ENCODE peak calls at places on chromosome 17, in six cellular contexts. A, C, R, I, L and N are unnamed samples.
A peak's percentile ranks its signal among the peaks of the same experiment; 100 is the strongest.

GRCh38 chr17:74870512-74870911 is 2.3 kb downstream of the FDXR start:
- DNase-seq in A (no peak), C (no peak), R (no peak), I (no peak), L (no peak), N (no peak)

GRCh38 chr17:77948690-77949114 is 9.8 kb upstream of the TNRC6C start:
- DNase-seq in A (no peak), C (peak; percentile 23), R (no peak), I (no peak), L (no peak), N (peak; percentile 63)

GRCh38 chr17:43217614-43218087 is 6.0 kb downstream of the TMEM106A start:
- DNase-seq in A (no peak), C (no peak), R (no peak), I (no peak), L (no peak), N (no peak)

GRCh38 chr17:15171433-15172047 is 93.6 kb downstream of the PMP22 start:
- DNase-seq in A (peak; percentile 81), C (peak; percentile 63), R (peak; percentile 68), I (peak; percentile 63), L (peak; percentile 41), N (peak; percentile 44)

GRCh38 chr17:77840156-77840555 is 118.3 kb upstream of the TNRC6C start:
- DNase-seq in A (no peak), C (no peak), R (peak; percentile 37), I (peak; percentile 27), L (no peak), N (no peak)

GRCh38 chr17:31674305-31674704 is 184.7 kb downstream of the COPRS start:
- DNase-seq in A (no peak), C (no peak), R (no peak), I (no peak), L (no peak), N (peak; percentile 61)

GRCh38 chr17:57112994-57113393 is 27.9 kb downstream of the AKAP1 start:
- DNase-seq in A (no peak), C (no peak), R (no peak), I (no peak), L (no peak), N (no peak)

GRCh38 chr17:17198281-17198680 is 7.9 kb downstream of the PLD6 start:
- DNase-seq in A (no peak), C (no peak), R (no peak), I (no peak), L (no peak), N (no peak)

GRCh38 chr17:77571562-77571981 is 386.9 kb upstream of the TNRC6C start:
- DNase-seq in A (no peak), C (no peak), R (no peak), I (no peak), L (peak; percentile 43), N (no peak)

GRCh38 chr17:73027130-73027741 is 65.3 kb downstream of the SLC39A11 start:
- DNase-seq in A (no peak), C (no peak), R (no peak), I (no peak), L (no peak), N (no peak)

GRCh38 chr17:16417896-16418683 is 2.7 kb downstream of the TRPV2 start:
- DNase-seq in A (no peak), C (no peak), R (no peak), I (no peak), L (no peak), N (no peak)

GRCh38 chr17:72618018-72618509 is 474.4 kb downstream of the SLC39A11 start:
- DNase-seq in A (no peak), C (no peak), R (no peak), I (peak; percentile 60), L (no peak), N (no peak)

GRCh38 chr17:17425005-17425404 is 51.8 kb upstream of the MED9 start:
- DNase-seq in A (no peak), C (no peak), R (no peak), I (no peak), L (no peak), N (no peak)

GRCh38 chr17:4898351-4898750 is 985 bp upstream of the C17orf107 start:
- DNase-seq in A (peak; percentile 42), C (no peak), R (no peak), I (peak; percentile 63), L (no peak), N (no peak)

GRCh38 chr17:65797809-65798208 is 236.4 kb upstream of the AXIN2 start:
- DNase-seq in A (no peak), C (no peak), R (no peak), I (no peak), L (peak; percentile 12), N (no peak)

GRCh38 chr17:35368086-35368824 is 5.2 kb downstream of the SLFN11 start:
- DNase-seq in A (no peak), C (peak; percentile 31), R (no peak), I (no peak), L (no peak), N (no peak)

GRCh38 chr17:38752119-38752929 is at the start of gene PSMB3:
- DNase-seq in A (peak; percentile 96), C (peak; percentile 99), R (peak; percentile 99), I (peak; percentile 98), L (peak; percentile 95), N (peak; percentile 95)
- TF ChIP-seq POLR2A in A (no peak), C (peak; percentile 5), R (no peak), I (peak; percentile 68), L (peak; percentile 90), N (peak; percentile 52)

GRCh38 chr17:40084477-40084876 is 15.9 kb downstream of the NR1D1 start:
- DNase-seq in A (no peak), C (no peak), R (no peak), I (no peak), L (no peak), N (no peak)
- TF ChIP-seq POLR2A in A (no peak), C (no peak), R (no peak), I (no peak), L (no peak), N (no peak)

DNA sequence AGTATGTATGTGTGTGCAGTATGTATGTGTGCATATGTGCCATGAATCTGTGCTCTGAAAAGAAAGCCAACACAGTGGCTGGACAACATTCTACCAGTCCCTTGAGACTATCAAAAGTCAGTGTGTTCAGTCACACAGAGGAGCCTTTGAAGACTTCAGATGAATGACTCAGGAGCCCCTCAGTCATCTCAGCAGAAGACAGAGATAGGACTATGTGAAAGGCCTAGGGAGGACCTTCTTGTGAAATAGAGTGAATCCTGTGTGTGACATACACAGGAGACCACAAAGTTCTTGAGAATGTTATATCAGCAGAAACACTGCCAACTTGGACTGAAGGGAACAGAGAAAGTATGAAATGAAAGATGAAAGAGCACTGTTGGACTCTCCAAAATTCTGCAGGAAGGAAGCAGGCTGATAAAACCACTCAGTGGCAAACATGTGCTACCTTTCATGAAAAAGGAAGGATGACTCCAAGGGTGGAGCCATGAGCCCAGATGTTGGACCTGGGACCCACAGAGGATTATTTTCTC is 108.4 kb downstream of the METRNL start:
- DNase-seq in A (no peak), C (no peak), R (no peak), I (no peak), L (no peak), N (no peak)
- TF ChIP-seq POLR2A in A (no peak), C (no peak), R (no peak), I (no peak), L (no peak), N (no peak)

DNA sequence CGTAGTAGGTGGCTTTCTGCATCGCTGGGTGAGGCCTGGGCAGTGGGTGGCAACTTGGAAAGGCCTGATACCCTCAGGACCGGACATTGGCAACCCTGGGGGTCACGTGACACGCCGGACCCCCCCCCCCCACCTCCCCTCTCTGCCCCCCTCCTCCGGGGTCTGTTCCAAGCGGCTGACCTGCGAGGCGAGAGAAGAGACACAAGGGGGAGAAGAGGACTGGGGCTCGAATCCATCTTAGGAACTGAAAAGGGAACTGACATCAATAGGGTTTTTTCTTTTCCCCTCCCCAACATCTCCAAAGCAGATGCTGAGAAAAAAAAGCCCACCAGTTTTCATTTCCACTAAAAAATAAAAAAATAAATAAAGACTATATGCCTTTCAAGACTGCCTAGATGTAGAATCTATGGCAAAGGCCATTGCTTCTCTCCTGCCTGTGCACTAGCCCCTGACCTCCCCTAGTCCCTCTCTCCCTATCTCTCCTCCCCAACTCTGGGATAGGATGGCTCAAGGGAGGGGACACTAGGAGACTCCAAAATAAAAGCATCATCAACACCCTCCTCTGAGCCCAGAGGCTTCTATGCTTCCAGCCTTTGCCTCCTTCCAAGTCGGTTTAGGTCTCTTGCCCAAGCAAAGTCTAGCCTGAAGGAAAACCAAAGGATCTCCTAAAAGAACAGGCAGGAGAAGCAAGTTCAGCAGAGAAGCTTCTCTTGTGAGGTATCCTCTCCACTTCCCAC is 7.7 kb upstream of the HOXB2 start:
- DNase-seq in A (no peak), C (no peak), R (peak; percentile 81), I (no peak), L (no peak), N (no peak)
- TF ChIP-seq POLR2A in A (no peak), C (no peak), R (peak; percentile 48), I (peak; percentile 24), L (no peak), N (no peak)

DNA sequence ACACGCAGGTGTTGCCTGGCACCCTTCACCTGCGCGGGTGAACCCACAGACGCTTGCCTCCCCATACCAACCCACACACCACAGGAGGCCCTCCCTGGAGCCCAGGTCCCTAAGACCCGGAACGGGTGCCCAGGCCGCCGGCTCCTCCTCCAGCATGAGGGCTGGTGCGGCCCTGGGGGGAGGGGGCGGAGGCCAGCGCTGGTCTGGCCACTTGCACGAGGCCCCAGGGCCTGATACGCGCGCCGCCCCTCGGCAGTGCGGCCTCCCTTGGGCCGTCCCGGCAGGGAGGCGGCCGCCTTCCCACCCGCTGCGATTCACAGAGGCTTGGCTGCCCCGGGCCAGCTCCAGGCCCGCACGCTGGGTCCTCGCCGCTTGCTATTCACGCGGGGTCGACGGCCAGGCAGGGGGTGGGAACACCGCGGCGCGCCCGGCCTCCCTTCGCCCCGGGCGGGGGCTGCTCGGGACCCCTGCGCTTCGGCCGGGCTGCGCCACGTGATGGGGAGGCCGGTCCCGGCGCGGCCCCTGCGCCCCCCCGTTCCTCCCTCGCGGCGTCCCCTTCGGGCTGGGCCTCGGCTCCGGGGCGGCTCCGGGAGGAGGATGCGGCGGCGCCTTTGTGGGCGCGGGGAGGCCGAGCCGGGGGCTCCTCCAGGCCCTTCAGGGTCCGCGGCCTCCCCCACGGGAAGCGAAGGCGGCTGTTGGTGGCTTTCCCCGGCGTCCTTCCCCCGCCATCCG is 683 bp downstream of the FASN start:
- DNase-seq in A (peak; percentile 70), C (no peak), R (no peak), I (peak; percentile 59), L (peak; percentile 75), N (peak; percentile 71)
- TF ChIP-seq POLR2A in A (no peak), C (no peak), R (no peak), I (peak; percentile 15), L (peak; percentile 1), N (peak; percentile 27)

GRCh38 chr17:7989781-7990655 is 12.4 kb upstream of the GUCY2D start:
- DNase-seq in A (peak; percentile 92), C (peak; percentile 96), R (peak; percentile 90), I (peak; percentile 84), L (peak; percentile 82), N (peak; percentile 74)
- TF ChIP-seq POLR2A in A (no peak), C (no peak), R (no peak), I (peak; percentile 40), L (no peak), N (no peak)

GRCh38 chr17:81043725-81044427 is 8.9 kb downstream of the BAIAP2 start:
- DNase-seq in A (no peak), C (no peak), R (no peak), I (peak; percentile 50), L (no peak), N (peak; percentile 95)
- TF ChIP-seq POLR2A in A (no peak), C (no peak), R (no peak), I (peak; percentile 23), L (no peak), N (peak; percentile 49)

GRCh38 chr17:54900457-54901229 is at the start of gene TOM1L1:
- DNase-seq in A (peak; percentile 84), C (no peak), R (peak; percentile 77), I (peak; percentile 90), L (peak; percentile 83), N (peak; percentile 91)
- TF ChIP-seq POLR2A in A (no peak), C (no peak), R (no peak), I (peak; percentile 85), L (peak; percentile 68), N (peak; percentile 44)